ENCODE peak calls at places on chromosomes 13 and 19, in five cellular contexts. K is lower leg skin, M is IMR-90, A is lung, B is cardiac muscle cell. W is an unnamed sample.

GRCh38 chr19:47521473-47522180 is 6.8 kb upstream of the NAPA start:
- DNase-seq in K (no peak), M (no peak), A (no peak), B (no peak), W (no peak)

GRCh38 chr19:10037809-10038208 is 24.5 kb downstream of the RDH8 start:
- DNase-seq in M (no peak), B (no peak), K (no peak), A (no peak), W (no peak)

GRCh38 chr19:17909017-17909732 is 23.6 kb upstream of the CCDC124 start:
- DNase-seq in K (no peak), A (no peak), M (no peak), B (no peak), W (no peak)

GRCh38 chr13:95677564-95678386 is 836 bp downstream of the DNAJC3 start:
- DNase-seq in M (peak; percentile 23), A (peak; percentile 65), B (peak; percentile 14), K (peak; percentile 48), W (peak; percentile 27)

GRCh38 chr13:71169125-71169524 is 697.9 kb downstream of the DACH1 start:
- DNase-seq in M (no peak), B (no peak), A (no peak), K (no peak), W (no peak)

GRCh38 chr13:32334676-32335075 is 19.4 kb downstream of the BRCA2 start:
- DNase-seq in B (no peak), K (no peak), M (peak; percentile 2), A (no peak), W (peak; percentile 66)

GRCh38 chr19:39408392-39409206 is 2.0 kb downstream of the ZFP36 start:
- DNase-seq in B (no peak), K (no peak), M (peak; percentile 52), A (no peak), W (peak; percentile 74)

GRCh38 chr19:1935484-1936208 is 5.3 kb upstream of the CSNK1G2 start:
- DNase-seq in K (no peak), A (no peak), B (no peak), M (peak; percentile 28), W (no peak)

GRCh38 chr13:30972888-30973377 is 40.5 kb downstream of the TEX26 start:
- DNase-seq in K (no peak), A (peak; percentile 46), M (peak; percentile 45), B (no peak), W (peak; percentile 86)

GRCh38 chr19:2103308-2103707 is 6.6 kb downstream of the IZUMO4 start:
- DNase-seq in M (no peak), A (no peak), B (no peak), K (no peak), W (no peak)

GRCh38 chr19:13748169-13748884 is 16.0 kb upstream of the MRI1 start:
- DNase-seq in B (peak; percentile 1), K (no peak), M (peak; percentile 74), A (no peak), W (peak; percentile 74)

GRCh38 chr19:15457701-15458484 is 6.5 kb downstream of the RASAL3 start:
- DNase-seq in K (no peak), A (no peak), M (no peak), B (no peak), W (no peak)

GRCh38 chr13:85798999-85799646 is at the start of gene SLITRK6:
- DNase-seq in K (peak; percentile 40), A (no peak), M (peak; percentile 85), B (peak; percentile 44), W (no peak)

GRCh38 chr19:34480491-34480890 is 1.1 kb upstream of the WTIP start:
- DNase-seq in M (no peak), B (no peak), K (no peak), A (no peak), W (no peak)
- H3K4me3 ChIP-seq in M (no peak overlapping the region), B (peak overlapping the region; percentile 40), K (no peak overlapping the region), A (no peak overlapping the region), W (peak overlapping the region; percentile 59)

DNA sequence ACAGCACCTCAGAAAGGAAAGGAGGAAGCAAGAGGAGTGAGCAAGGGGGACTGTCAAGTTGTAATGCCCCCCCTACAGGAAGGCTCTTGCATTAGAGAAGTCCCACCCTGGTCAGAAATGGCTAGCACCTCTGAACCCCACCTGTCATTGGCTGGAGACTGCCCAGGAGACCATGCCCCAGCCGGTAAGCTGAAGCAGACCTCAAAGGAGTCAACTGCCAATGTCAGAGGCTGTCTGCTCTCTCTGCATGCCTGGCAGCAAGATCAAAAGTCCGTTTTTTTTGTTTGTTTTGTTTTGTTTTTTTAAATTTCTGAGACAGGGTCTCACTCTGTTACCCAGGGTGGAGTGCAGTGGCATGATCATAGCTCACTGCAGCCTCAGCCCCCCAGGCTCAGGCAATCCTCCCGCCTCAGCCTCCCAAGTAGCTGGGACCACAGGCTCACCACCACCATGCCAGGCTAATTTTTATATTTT is 8.1 kb upstream of the BCL3 start:
- DNase-seq in B (no peak), M (no peak), K (no peak), A (no peak), W (no peak)
- TF ChIP-seq CTCF in B (no peak), M (peak; percentile 16), K (no peak), A (no peak), W (peak; percentile 17)

DNA sequence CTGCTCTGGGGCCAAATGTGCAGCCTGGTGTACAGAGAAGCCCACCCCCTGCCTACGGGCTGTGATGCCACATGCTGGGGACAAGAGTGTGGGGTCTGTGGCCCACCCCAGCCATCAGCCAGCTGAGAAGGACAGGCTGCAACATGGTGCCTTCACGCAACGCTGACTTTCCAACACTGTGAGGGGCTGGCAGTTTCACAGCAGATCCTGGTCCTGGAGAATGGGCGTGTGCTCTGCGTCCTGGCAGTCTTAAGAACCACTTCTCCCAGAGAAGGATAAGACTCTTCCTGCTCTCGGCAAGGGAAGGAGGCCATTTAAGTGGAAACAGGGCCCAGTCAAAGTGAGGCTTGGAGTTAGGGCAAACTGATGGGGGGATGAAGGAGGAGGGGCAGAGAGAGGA is 4.6 kb downstream of the LRRC4B start:
- DNase-seq in M (no peak), K (no peak), B (no peak), A (no peak), W (no peak)
- H3K4me3 ChIP-seq in M (no peak overlapping the region), K (no peak overlapping the region), B (no peak overlapping the region), A (no peak overlapping the region), W (no peak overlapping the region)

GRCh38 chr13:113843063-113843654 is 20.7 kb downstream of the GAS6 start:
- DNase-seq in K (no peak), B (no peak), A (no peak), M (no peak), W (no peak)

GRCh38 chr13:113845723-113846638 is 17.9 kb downstream of the GAS6 start:
- DNase-seq in M (no peak), K (no peak), A (no peak), B (no peak), W (no peak)

GRCh38 chr13:113845055-113845454 is 18.8 kb downstream of the GAS6 start:
- DNase-seq in B (no peak), M (no peak), K (no peak), A (no peak), W (no peak)

GRCh38 chr13:113842336-113843062 is 21.4 kb downstream of the GAS6 start:
- DNase-seq in A (no peak), M (no peak), B (peak; percentile 31), K (no peak), W (no peak)

DNA sequence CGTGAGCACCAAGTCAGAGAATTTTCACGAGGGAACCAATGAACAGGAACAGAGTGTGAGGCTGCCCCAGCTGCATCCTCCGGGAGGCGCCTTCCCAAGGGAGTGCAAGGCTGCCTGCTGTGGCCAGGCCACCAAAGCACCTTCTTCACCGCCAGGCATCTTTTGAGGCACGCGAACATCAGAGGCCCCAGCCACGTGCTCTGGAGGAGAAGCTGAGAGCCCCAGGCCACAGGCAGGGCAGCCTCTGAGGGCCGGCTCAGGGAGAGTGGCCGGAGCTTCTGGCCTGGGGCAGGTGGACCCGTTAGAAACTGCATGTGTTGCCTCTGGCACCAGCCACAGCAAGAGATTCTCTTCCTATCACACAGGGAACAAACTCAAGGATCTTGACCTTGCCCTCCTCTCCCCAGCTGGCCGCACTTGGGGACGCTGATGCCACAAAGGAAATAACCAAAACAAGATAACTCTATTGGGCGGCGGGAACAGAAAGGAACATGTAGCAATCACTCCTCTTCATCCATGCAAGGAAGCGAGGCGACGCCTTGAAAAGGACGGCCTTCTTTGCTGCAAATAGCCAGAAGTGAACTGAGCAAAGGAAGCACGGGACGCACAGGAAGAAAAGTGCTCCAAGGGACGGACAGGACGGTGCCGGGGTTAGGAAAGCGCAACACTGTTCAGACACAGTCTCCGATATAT is 19.9 kb downstream of the GAS6 start:
- DNase-seq in K (no peak), A (no peak), B (no peak), M (no peak), W (no peak)
- TF ChIP-seq CTCF in K (no peak), A (no peak), B (no peak), M (no peak), W (no peak)

GRCh38 chr19:51550848-51551672 is 19.6 kb upstream of the SIGLEC6 start:
- DNase-seq in K (no peak), B (no peak), A (no peak), M (no peak), W (no peak)
- H3K4me3 ChIP-seq in K (no peak overlapping the region), B (no peak overlapping the region), A (no peak overlapping the region), M (no peak overlapping the region), W (no peak overlapping the region)

GRCh38 chr19:8028951-8029491 is 23.5 kb upstream of the CCL25 start:
- DNase-seq in A (no peak), B (peak; percentile 65), M (peak; percentile 13), K (no peak), W (peak; percentile 12)
- TF ChIP-seq CTCF in A (no peak), B (no peak), M (no peak), K (no peak), W (no peak)

DNA sequence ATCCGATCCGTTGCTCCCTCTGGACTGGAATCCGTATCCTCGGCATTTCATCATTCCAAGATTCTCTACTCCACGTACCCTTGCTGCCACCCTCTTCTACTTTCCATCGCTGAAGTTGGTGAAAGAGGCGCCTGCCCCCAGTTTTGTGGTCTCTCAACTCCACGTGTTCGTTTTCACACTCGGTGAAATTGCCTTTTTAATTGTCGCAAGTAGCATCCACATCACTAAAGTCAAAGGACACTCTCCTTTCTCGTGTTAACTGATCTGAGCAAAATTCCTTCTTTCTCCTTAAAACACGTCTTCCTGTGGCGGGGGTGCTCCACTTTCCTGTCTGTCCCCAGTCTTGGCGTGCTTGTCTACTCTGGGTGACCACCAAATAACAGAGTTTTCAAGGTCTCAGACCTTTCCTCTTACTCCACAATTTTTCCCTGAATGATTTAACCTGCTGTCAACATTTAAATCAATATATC is 1.1 kb upstream of the TMTC4 start:
- DNase-seq in B (no peak), A (no peak), K (no peak), M (no peak), W (no peak)
- H3K4me3 ChIP-seq in B (peak overlapping the region; percentile 74), A (no peak overlapping the region), K (no peak overlapping the region), M (peak overlapping the region; percentile 93), W (peak overlapping the region; percentile 85)

GRCh38 chr13:76884167-76884566 is 2.0 kb downstream of the KCTD12 start:
- DNase-seq in A (peak; percentile 56), M (no peak), K (no peak), B (peak; percentile 73), W (peak; percentile 34)
- TF ChIP-seq CTCF in A (peak; percentile 4), M (no peak), K (no peak), B (peak; percentile 68), W (peak; percentile 42)

GRCh38 chr19:3950871-3951861 is 18.3 kb downstream of the NMRK2 start:
- DNase-seq in M (no peak), K (no peak), A (no peak), B (peak; percentile 56), W (no peak)
- H3K4me3 ChIP-seq in M (no peak overlapping the region), K (no peak overlapping the region), A (no peak overlapping the region), B (no peak overlapping the region), W (no peak overlapping the region)